ENCODE peak calls at places on chromosome X, in eight cellular contexts. One of them, this sample, is unnamed.

GRCh38 chrX:110442631-110443030 is 84.0 kb downstream of the RTL9 start:
- DNase-seq in lower leg skin: no peak
- DNase-seq in ELR: peak; percentile 71
- DNase-seq in brain microvascular endothelial cell: peak; percentile 6
- DNase-seq in stimulated activated CD4-positive, alpha-beta T cell treated with anti-CD3 and anti-CD28 coated beads, TNF-alpha, amount 100 ng/mL, for 48 hours: no peak
- DNase-seq in non-pigmented ciliary epithelial cell: no peak
- DNase-seq in left kidney: peak; percentile 56
- DNase-seq in Right ventricle myocardium inferior: no peak
- DNase-seq in this sample: peak; percentile 18

GRCh38 chrX:43644124-43644701 is 11.9 kb upstream of the MAOA start:
- DNase-seq in non-pigmented ciliary epithelial cell: peak; percentile 40
- DNase-seq in lower leg skin: no peak
- DNase-seq in ELR: peak; percentile 38
- DNase-seq in stimulated activated CD4-positive, alpha-beta T cell treated with anti-CD3 and anti-CD28 coated beads, TNF-alpha, amount 100 ng/mL, for 48 hours: no peak
- DNase-seq in brain microvascular endothelial cell: peak; percentile 82
- DNase-seq in Right ventricle myocardium inferior: no peak
- DNase-seq in left kidney: peak; percentile 9
- DNase-seq in this sample: peak; percentile 53

GRCh38 chrX:10598540-10598939 is 21.8 kb downstream of the MID1 start:
- DNase-seq in lower leg skin: no peak
- DNase-seq in left kidney: no peak
- DNase-seq in ELR: no peak
- DNase-seq in non-pigmented ciliary epithelial cell: no peak
- DNase-seq in brain microvascular endothelial cell: no peak
- DNase-seq in stimulated activated CD4-positive, alpha-beta T cell treated with anti-CD3 and anti-CD28 coated beads, TNF-alpha, amount 100 ng/mL, for 48 hours: no peak
- DNase-seq in Right ventricle myocardium inferior: no peak
- DNase-seq in this sample: no peak

GRCh38 chrX:85365370-85365995 is 14.0 kb downstream of the POF1B start:
- DNase-seq in lower leg skin: no peak
- DNase-seq in ELR: no peak
- DNase-seq in stimulated activated CD4-positive, alpha-beta T cell treated with anti-CD3 and anti-CD28 coated beads, TNF-alpha, amount 100 ng/mL, for 48 hours: no peak
- DNase-seq in non-pigmented ciliary epithelial cell: no peak
- DNase-seq in Right ventricle myocardium inferior: no peak
- DNase-seq in left kidney: no peak
- DNase-seq in brain microvascular endothelial cell: no peak
- DNase-seq in this sample: no peak

GRCh38 chrX:153338836-153339235 is 4.9 kb downstream of the ZNF275 start:
- DNase-seq in left kidney: no peak
- DNase-seq in brain microvascular endothelial cell: no peak
- DNase-seq in ELR: no peak
- DNase-seq in non-pigmented ciliary epithelial cell: no peak
- DNase-seq in Right ventricle myocardium inferior: no peak
- DNase-seq in stimulated activated CD4-positive, alpha-beta T cell treated with anti-CD3 and anti-CD28 coated beads, TNF-alpha, amount 100 ng/mL, for 48 hours: no peak
- DNase-seq in lower leg skin: no peak
- DNase-seq in this sample: no peak

GRCh38 chrX:101287402-101287801 is 3.7 kb downstream of the TAF7L start:
- DNase-seq in non-pigmented ciliary epithelial cell: peak; percentile 8
- DNase-seq in lower leg skin: no peak
- DNase-seq in ELR: peak; percentile 56
- DNase-seq in stimulated activated CD4-positive, alpha-beta T cell treated with anti-CD3 and anti-CD28 coated beads, TNF-alpha, amount 100 ng/mL, for 48 hours: no peak
- DNase-seq in Right ventricle myocardium inferior: no peak
- DNase-seq in brain microvascular endothelial cell: peak; percentile 59
- DNase-seq in left kidney: peak; percentile 61
- DNase-seq in this sample: peak; percentile 22

GRCh38 chrX:10043386-10043785 is 76.2 kb downstream of the CLDN34 start:
- DNase-seq in left kidney: no peak
- DNase-seq in Right ventricle myocardium inferior: no peak
- DNase-seq in ELR: no peak
- DNase-seq in non-pigmented ciliary epithelial cell: no peak
- DNase-seq in stimulated activated CD4-positive, alpha-beta T cell treated with anti-CD3 and anti-CD28 coated beads, TNF-alpha, amount 100 ng/mL, for 48 hours: no peak
- DNase-seq in lower leg skin: peak; percentile 69
- DNase-seq in brain microvascular endothelial cell: no peak
- DNase-seq in this sample: no peak

GRCh38 chrX:15816886-15817285 is 26.6 kb downstream of the ZRSR2 start:
- DNase-seq in ELR: no peak
- DNase-seq in lower leg skin: no peak
- DNase-seq in Right ventricle myocardium inferior: no peak
- DNase-seq in brain microvascular endothelial cell: no peak
- DNase-seq in non-pigmented ciliary epithelial cell: no peak
- DNase-seq in left kidney: peak; percentile 0
- DNase-seq in stimulated activated CD4-positive, alpha-beta T cell treated with anti-CD3 and anti-CD28 coated beads, TNF-alpha, amount 100 ng/mL, for 48 hours: no peak
- DNase-seq in this sample: no peak

GRCh38 chrX:135513140-135513535 is 7.3 kb upstream of the INTS6L start:
- DNase-seq in ELR: no peak
- DNase-seq in left kidney: no peak
- DNase-seq in brain microvascular endothelial cell: no peak
- DNase-seq in lower leg skin: no peak
- DNase-seq in stimulated activated CD4-positive, alpha-beta T cell treated with anti-CD3 and anti-CD28 coated beads, TNF-alpha, amount 100 ng/mL, for 48 hours: no peak
- DNase-seq in non-pigmented ciliary epithelial cell: no peak
- DNase-seq in Right ventricle myocardium inferior: no peak
- DNase-seq in this sample: no peak

GRCh38 chrX:96776966-96777365 is 92.3 kb downstream of the DIAPH2 start:
- DNase-seq in stimulated activated CD4-positive, alpha-beta T cell treated with anti-CD3 and anti-CD28 coated beads, TNF-alpha, amount 100 ng/mL, for 48 hours: no peak
- DNase-seq in lower leg skin: no peak
- DNase-seq in brain microvascular endothelial cell: no peak
- DNase-seq in non-pigmented ciliary epithelial cell: peak; percentile 1
- DNase-seq in Right ventricle myocardium inferior: no peak
- DNase-seq in ELR: peak; percentile 56
- DNase-seq in left kidney: no peak
- DNase-seq in this sample: no peak

GRCh38 chrX:15820106-15821073 is 30.1 kb downstream of the ZRSR2 start:
- DNase-seq in brain microvascular endothelial cell: no peak
- DNase-seq in non-pigmented ciliary epithelial cell: no peak
- DNase-seq in ELR: peak; percentile 10
- DNase-seq in lower leg skin: no peak
- DNase-seq in stimulated activated CD4-positive, alpha-beta T cell treated with anti-CD3 and anti-CD28 coated beads, TNF-alpha, amount 100 ng/mL, for 48 hours: no peak
- DNase-seq in Right ventricle myocardium inferior: no peak
- DNase-seq in left kidney: no peak
- DNase-seq in this sample: no peak